ENCODE peak calls at places on chromosome 5, in ten cellular contexts. Y is NCI-H2081; M is colonic mucosa; B is choroid plexus epithelial cell; R is C1 segment of cervical spinal cord; S is activated naive CD4-positive, alpha-beta T cell treated with anti-CD3 and anti-CD28 coated beads, Interleukin-2, amount 50 U/mL, for 72 hours; V is tibial artery; X is A549; C is fibroblast of pulmonary artery; L is cardiac septum. J is an unnamed sample.

GRCh38 chr5:68395302-68395701 is 179.7 kb downstream of the PIK3R1 start:
- DNase-seq in L (no peak), B (no peak), Y (no peak), C (no peak), S (no peak), V (no peak), X (no peak), R (no peak), M (no peak), J (no peak)

GRCh38 chr5:78893959-78894676 is 91.0 kb downstream of the ARSB start:
- DNase-seq in R (no peak), B (peak; percentile 51), X (no peak), V (no peak), L (no peak), S (no peak), M (no peak), C (no peak), Y (no peak), J (no peak)

GRCh38 chr5:126603402-126603991 is 2.8 kb downstream of the PHAX start:
- DNase-seq in X (no peak), C (no peak), S (no peak), Y (no peak), L (no peak), V (no peak), B (no peak), R (no peak), M (no peak), J (no peak)

GRCh38 chr5:137888875-137889759 is at the start of gene PKD2L2:
- DNase-seq in M (peak; percentile 65), R (peak; percentile 80), B (peak; percentile 95), Y (peak; percentile 91), S (peak; percentile 82), X (peak; percentile 4), L (peak; percentile 91), C (peak; percentile 91), V (peak; percentile 88), J (peak; percentile 81)

GRCh38 chr5:53253421-53253871 is 143.9 kb upstream of the MOCS2 start:
- DNase-seq in R (no peak), S (no peak), B (peak; percentile 76), Y (no peak), C (peak; percentile 45), M (no peak), L (no peak), X (no peak), V (no peak), J (no peak)

GRCh38 chr5:138720840-138721239 is 32.4 kb upstream of the CTNNA1 start:
- DNase-seq in B (no peak), Y (peak; percentile 47), V (no peak), M (no peak), L (no peak), R (no peak), C (no peak), X (no peak), S (no peak), J (no peak)

GRCh38 chr5:141495456-141495811 is 6.6 kb downstream of the PCDHGC5 start:
- DNase-seq in C (no peak), V (no peak), Y (no peak), B (no peak), L (no peak), R (no peak), X (no peak), M (no peak), S (no peak), J (no peak)

GRCh38 chr5:127985811-127986325 is 97.7 kb upstream of the SLC12A2 start:
- DNase-seq in S (no peak), C (no peak), Y (no peak), X (no peak), V (no peak), B (peak; percentile 52), M (no peak), R (no peak), L (no peak), J (no peak)

GRCh38 chr5:127969651-127970050 is 113.9 kb upstream of the SLC12A2 start:
- DNase-seq in R (peak; percentile 11), B (no peak), L (no peak), S (no peak), X (no peak), M (no peak), Y (no peak), V (no peak), C (no peak), J (no peak)

GRCh38 chr5:166962470-166962869 is 1329.0 kb upstream of the WWC1 start:
- DNase-seq in B (no peak), C (no peak), L (peak; percentile 77), M (no peak), X (no peak), Y (no peak), R (no peak), V (no peak), S (no peak), J (no peak)

GRCh38 chr5:89315194-89315593 is 432.2 kb upstream of the MEF2C start:
- DNase-seq in R (no peak), L (no peak), X (no peak), B (peak; percentile 88), S (no peak), V (peak; percentile 66), M (no peak), C (peak; percentile 5), Y (peak; percentile 47), J (no peak)

J was measured in SW 1271.